ENCODE peak calls at places on chromosome 9, in four cellular contexts. D is AG09309, B is endothelial cell, C is transverse colon. V is an unnamed sample.

GRCh38 chr9:4422495-4422894 is 67.8 kb upstream of the SLC1A1 start:
- DNase-seq in D (no peak), B (no peak), C (no peak), V (no peak)

GRCh38 chr9:118568704-118569103 is 800.5 kb downstream of the BRINP1 start:
- DNase-seq in D (no peak), B (no peak), C (no peak), V (no peak)

GRCh38 chr9:32954642-32955041 is 46.8 kb downstream of the APTX start:
- DNase-seq in D (peak; percentile 46), B (no peak), C (no peak), V (no peak)

GRCh38 chr9:37198034-37198718 is 77.8 kb downstream of the ZCCHC7 start:
- DNase-seq in D (no peak), B (no peak), C (no peak), V (no peak)

GRCh38 chr9:16710888-16711287 is 159.6 kb downstream of the BNC2 start:
- DNase-seq in D (no peak), B (no peak), C (no peak), V (no peak)

GRCh38 chr9:89597711-89598707 is 6.8 kb upstream of the GADD45G start:
- DNase-seq in D (no peak), B (peak; percentile 68), C (peak; percentile 66), V (peak; percentile 15)

GRCh38 chr9:93231121-93231694 is 47.3 kb downstream of the WNK2 start:
- DNase-seq in D (no peak), B (no peak), C (peak; percentile 76), V (no peak)

GRCh38 chr9:69324549-69325401 is at the start of gene ENTREP1:
- DNase-seq in D (no peak), B (peak; percentile 61), C (peak; percentile 75), V (no peak)

GRCh38 chr9:119375892-119376291 is 6.7 kb upstream of the BRINP1 start:
- DNase-seq in D (no peak), B (peak; percentile 67), C (peak; percentile 9), V (no peak)

GRCh38 chr9:33244150-33244784 is 4.3 kb downstream of the SPINK4 start:
- DNase-seq in D (no peak), B (no peak), C (no peak), V (no peak)

GRCh38 chr9:95516736-95517558 is at the start of gene PTCH1:
- DNase-seq in D (no peak), B (peak; percentile 56), C (peak; percentile 67), V (no peak)

GRCh38 chr9:129604766-129605163 is 16.1 kb downstream of the C9orf50 start:
- DNase-seq in D (no peak), B (no peak), C (no peak), V (no peak)

GRCh38 chr9:135035781-135036760 is 51.4 kb upstream of the OLFM1 start:
- DNase-seq in D (no peak), B (no peak), C (no peak), V (no peak)

GRCh38 chr9:132651259-132651658 is 18.5 kb downstream of the DDX31 start:
- DNase-seq in D (peak; percentile 87), B (peak; percentile 40), C (peak; percentile 47), V (peak; percentile 90)

GRCh38 chr9:727767-728166 is 113.7 kb upstream of the DMRT1 start:
- DNase-seq in D (no peak), B (no peak), C (no peak), V (no peak)

GRCh38 chr9:123772967-123773366 is 157.0 kb downstream of the DENND1A start:
- DNase-seq in D (no peak), B (no peak), C (no peak), V (no peak)
- TF ChIP-seq CTCF in D (no peak), B (no peak), C (no peak), V (no peak)

GRCh38 chr9:105332471-105332870 is 88.0 kb downstream of the SLC44A1 start:
- DNase-seq in D (no peak), B (no peak), C (no peak), V (no peak)

GRCh38 chr9:105330201-105330600 is 85.8 kb downstream of the SLC44A1 start:
- DNase-seq in D (no peak), B (no peak), C (no peak), V (no peak)

GRCh38 chr9:105331755-105332154 is 87.3 kb downstream of the SLC44A1 start:
- DNase-seq in D (no peak), B (no peak), C (no peak), V (no peak)

GRCh38 chr9:105330755-105331154 is 86.3 kb downstream of the SLC44A1 start:
- DNase-seq in D (no peak), B (no peak), C (no peak), V (no peak)

GRCh38 chr9:105331160-105331559 is 86.7 kb downstream of the SLC44A1 start:
- DNase-seq in D (no peak), B (no peak), C (no peak), V (no peak)
- TF ChIP-seq CTCF in D (no peak), B (no peak), C (no peak), V (no peak)

GRCh38 chr9:136526625-136527066 is 19.2 kb downstream of the NOTCH1 start:
- DNase-seq in D (no peak), B (no peak), C (peak; percentile 86), V (no peak)

GRCh38 chr9:136527131-136527530 is 18.7 kb downstream of the NOTCH1 start:
- DNase-seq in D (no peak), B (no peak), C (no peak), V (no peak)

GRCh38 chr9:136529516-136530471 is 16.1 kb downstream of the NOTCH1 start:
- DNase-seq in D (no peak), B (peak; percentile 81), C (no peak), V (no peak)

GRCh38 chr9:136528716-136529341 is 17.0 kb downstream of the NOTCH1 start:
- DNase-seq in D (no peak), B (no peak), C (no peak), V (no peak)

DNA sequence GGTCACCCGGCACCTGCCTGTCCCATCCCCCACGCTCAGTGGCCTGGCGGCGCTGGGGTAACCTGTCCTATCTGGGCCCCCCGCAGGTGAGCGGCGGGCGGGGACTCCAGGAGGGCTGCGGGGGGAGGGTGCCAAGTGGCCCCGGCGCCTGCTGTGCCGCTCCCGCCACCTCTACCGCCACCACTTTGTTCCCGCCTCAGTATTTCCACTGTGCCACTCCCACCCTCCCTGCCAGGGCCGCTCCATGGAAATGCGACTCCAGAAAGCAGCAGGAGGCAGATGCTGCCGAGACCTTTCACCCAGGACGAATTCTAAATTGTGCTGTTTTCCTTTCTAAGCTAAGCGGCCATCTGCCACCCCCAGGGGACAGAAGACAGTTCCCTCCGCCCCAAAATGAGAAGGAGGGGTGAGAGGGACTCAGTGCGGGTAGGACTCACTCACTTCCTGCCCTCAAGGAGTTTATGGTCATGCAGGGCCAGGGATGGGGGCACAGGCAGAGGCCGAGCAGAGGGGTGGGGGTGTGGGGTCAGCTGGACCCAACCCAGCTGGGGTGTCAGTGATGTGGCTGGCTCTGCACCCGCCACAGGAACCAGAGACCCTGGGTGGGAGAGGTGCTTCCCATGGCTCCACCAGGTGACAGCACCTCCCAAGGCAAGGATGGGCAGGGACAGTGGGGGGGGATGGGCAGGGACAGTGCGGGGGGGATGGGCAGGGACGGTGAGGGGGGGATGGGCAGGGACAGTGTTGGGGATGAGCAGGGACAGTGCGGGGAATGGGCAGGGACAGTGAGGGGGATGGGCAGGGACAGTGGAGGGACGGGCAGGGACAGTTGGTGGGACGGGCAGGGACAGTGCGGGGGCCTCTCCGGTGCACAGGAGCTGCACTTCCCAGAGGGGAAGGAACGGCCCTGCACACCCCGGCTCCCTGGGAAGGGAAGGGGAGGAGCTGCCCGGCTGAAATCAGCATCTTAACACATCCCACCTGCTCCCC is 17.8 kb downstream of the NOTCH1 start:
- DNase-seq in D (no peak), B (no peak), C (peak; percentile 77), V (no peak)
- TF ChIP-seq CTCF in D (no peak), B (no peak), C (no peak), V (no peak)

DNA sequence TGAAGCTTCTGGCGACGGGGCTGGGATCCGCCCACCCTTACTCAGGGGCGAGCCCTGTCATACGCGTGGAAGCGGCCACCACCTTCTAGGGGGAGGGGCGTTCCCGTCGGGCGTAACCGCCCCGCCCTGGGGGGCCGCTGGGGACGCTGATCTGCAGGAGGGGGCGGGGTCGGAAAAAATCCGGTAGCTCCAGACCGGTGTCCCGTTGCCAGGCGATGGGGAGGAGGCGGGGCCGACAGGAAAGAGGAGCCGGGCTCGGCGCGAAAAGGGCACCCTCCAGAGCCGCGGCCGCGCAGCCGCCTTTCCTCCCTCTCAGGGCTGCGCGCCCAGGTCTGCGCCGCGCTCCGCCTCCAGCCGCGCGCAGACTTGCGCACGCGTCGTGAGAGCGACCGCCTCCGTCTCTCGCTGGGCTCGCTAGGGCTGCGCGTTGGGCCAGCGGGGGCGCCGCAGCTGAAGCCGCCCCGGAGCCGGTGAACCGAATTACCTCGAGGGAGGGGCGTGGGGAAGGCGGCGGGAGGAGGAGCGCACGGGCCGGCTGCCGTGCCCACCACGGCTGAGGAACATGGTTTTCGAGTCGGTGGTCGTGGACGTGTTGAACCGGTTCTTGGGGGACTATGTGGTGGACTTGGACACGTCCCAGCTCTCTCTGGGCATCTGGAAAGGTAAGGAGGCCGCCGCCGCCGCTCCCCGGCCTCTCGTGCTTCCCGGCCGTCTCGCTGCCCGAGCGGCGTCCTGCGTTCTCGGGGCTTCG is at the start of gene VPS13A:
- DNase-seq in D (peak; percentile 43), B (peak; percentile 90), C (peak; percentile 95), V (peak; percentile 71)
- TF ChIP-seq CTCF in D (peak; percentile 20), B (no peak), C (peak; percentile 5), V (peak; percentile 30)

GRCh38 chr9:126335837-126336236 is 9.2 kb downstream of the MVB12B start:
- DNase-seq in D (no peak), B (no peak), C (no peak), V (no peak)
- TF ChIP-seq CTCF in D (no peak), B (no peak), C (no peak), V (no peak)

GRCh38 chr9:34417734-34418133 is 40.6 kb downstream of the FAM219A start:
- DNase-seq in D (no peak), B (no peak), C (no peak), V (no peak)

GRCh38 chr9:34412336-34412735 is 35.6 kb upstream of the MYORG start:
- DNase-seq in D (no peak), B (no peak), C (no peak), V (no peak)

GRCh38 chr9:34408173-34408572 is 31.5 kb upstream of the MYORG start:
- DNase-seq in D (no peak), B (no peak), C (no peak), V (no peak)

DNA sequence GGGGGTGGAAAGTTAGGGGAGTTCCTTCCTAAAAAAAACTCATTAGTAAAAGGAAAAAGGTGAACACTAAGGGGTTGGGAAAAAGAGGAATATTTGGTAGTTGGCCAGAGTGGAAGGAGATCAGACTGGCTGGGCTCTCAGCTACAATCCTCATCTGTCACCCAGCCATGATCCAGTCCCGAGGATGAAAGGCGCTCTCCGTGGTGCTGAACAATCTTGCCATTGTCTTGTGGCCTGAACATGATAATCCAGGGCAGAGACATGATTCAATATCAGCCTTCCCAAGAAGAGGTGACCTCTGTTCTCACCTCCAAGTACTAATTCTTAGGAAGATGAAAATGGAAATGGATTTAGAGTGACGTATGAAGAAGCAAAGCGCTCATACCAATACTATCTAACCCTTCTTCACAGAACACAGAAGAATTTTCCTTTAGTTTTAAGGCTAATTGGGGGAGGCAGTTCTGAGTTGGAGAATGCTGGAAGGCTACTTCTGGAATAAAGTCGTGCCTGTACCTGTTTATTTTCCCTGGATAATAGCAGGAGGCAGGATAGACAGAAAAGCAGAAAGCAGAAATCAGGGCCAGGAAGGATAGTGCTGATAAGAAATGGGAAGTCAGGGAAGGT is 36.6 kb upstream of the MYORG start:
- DNase-seq in D (no peak), B (peak; percentile 73), C (peak; percentile 29), V (peak; percentile 7)
- TF ChIP-seq CTCF in D (no peak), B (no peak), C (no peak), V (no peak)